ENCODE peak calls at places on chromosomes 2 and 18, in seven cellular contexts. One of them, this sample, is unnamed.

GRCh38 chr18:3059272-3059671 is 46.3 kb upstream of the LPIN2 start:
- DNase-seq in H9: no peak
- DNase-seq in neuronal stem cell: no peak
- DNase-seq in H1: no peak
- DNase-seq in trophoblast cell: no peak
- DNase-seq in IMR-90: no peak
- DNase-seq in mesenchymal stem cell: no peak
- DNase-seq in this sample: no peak

GRCh38 chr2:2573205-2573604 is 242.1 kb upstream of the MYT1L start:
- DNase-seq in trophoblast cell: no peak
- DNase-seq in IMR-90: no peak
- DNase-seq in H1: no peak
- DNase-seq in neuronal stem cell: no peak
- DNase-seq in mesenchymal stem cell: no peak
- DNase-seq in H9: no peak
- DNase-seq in this sample: no peak

GRCh38 chr2:173058673-173059072 is 17.0 kb upstream of the MAP3K20 start:
- DNase-seq in H9: no peak
- DNase-seq in trophoblast cell: no peak
- DNase-seq in IMR-90: no peak
- DNase-seq in neuronal stem cell: no peak
- DNase-seq in mesenchymal stem cell: no peak
- DNase-seq in H1: no peak
- DNase-seq in this sample: peak; percentile 62

GRCh38 chr2:19933351-19933981 is 31.7 kb upstream of the TTC32 start:
- DNase-seq in H1: no peak
- DNase-seq in neuronal stem cell: no peak
- DNase-seq in trophoblast cell: peak; percentile 80
- DNase-seq in IMR-90: peak; percentile 64
- DNase-seq in mesenchymal stem cell: peak; percentile 27
- DNase-seq in H9: no peak
- DNase-seq in this sample: no peak

GRCh38 chr2:100383954-100384353 is 33.5 kb downstream of the CHST10 start:
- DNase-seq in neuronal stem cell: no peak
- DNase-seq in trophoblast cell: no peak
- DNase-seq in IMR-90: no peak
- DNase-seq in mesenchymal stem cell: no peak
- DNase-seq in H1: no peak
- DNase-seq in H9: no peak
- DNase-seq in this sample: no peak

GRCh38 chr18:30908381-30908780 is 134.2 kb downstream of the DSC3 start:
- DNase-seq in trophoblast cell: peak; percentile 21
- DNase-seq in neuronal stem cell: no peak
- DNase-seq in mesenchymal stem cell: peak; percentile 17
- DNase-seq in H9: no peak
- DNase-seq in H1: no peak
- DNase-seq in IMR-90: no peak
- DNase-seq in this sample: no peak

GRCh38 chr18:3217930-3218647 is 1.7 kb downstream of the MYOM1 start:
- DNase-seq in neuronal stem cell: no peak
- DNase-seq in H9: no peak
- DNase-seq in IMR-90: no peak
- DNase-seq in mesenchymal stem cell: peak; percentile 12
- DNase-seq in H1: no peak
- DNase-seq in trophoblast cell: no peak
- DNase-seq in this sample: peak; percentile 84

GRCh38 chr2:226909836-226910235 is 74.0 kb downstream of the RHBDD1 start:
- DNase-seq in trophoblast cell: no peak
- DNase-seq in mesenchymal stem cell: no peak
- DNase-seq in IMR-90: no peak
- DNase-seq in H9: no peak
- DNase-seq in H1: no peak
- DNase-seq in neuronal stem cell: no peak
- DNase-seq in this sample: no peak

GRCh38 chr2:109351164-109351756 is 222.3 kb downstream of the SH3RF3 start:
- DNase-seq in IMR-90: peak; percentile 87
- DNase-seq in neuronal stem cell: no peak
- DNase-seq in H9: no peak
- DNase-seq in H1: no peak
- DNase-seq in mesenchymal stem cell: peak; percentile 67
- DNase-seq in trophoblast cell: no peak
- DNase-seq in this sample: no peak

GRCh38 chr2:136116111-136116812 is 1.7 kb downstream of the CXCR4 start:
- DNase-seq in IMR-90: no peak
- DNase-seq in trophoblast cell: peak; percentile 43
- DNase-seq in neuronal stem cell: peak; percentile 39
- DNase-seq in H9: no peak
- DNase-seq in mesenchymal stem cell: no peak
- DNase-seq in H1: no peak
- DNase-seq in this sample: peak; percentile 73

GRCh38 chr2:207110730-207111129 is 55.0 kb downstream of the KLF7 start:
- DNase-seq in trophoblast cell: no peak
- DNase-seq in IMR-90: no peak
- DNase-seq in neuronal stem cell: no peak
- DNase-seq in mesenchymal stem cell: no peak
- DNase-seq in H9: no peak
- DNase-seq in H1: no peak
- DNase-seq in this sample: no peak

GRCh38 chr2:199659207-199659606 is 191.8 kb downstream of the FTCDNL1 start:
- DNase-seq in H9: peak; percentile 83
- DNase-seq in mesenchymal stem cell: peak; percentile 35
- DNase-seq in neuronal stem cell: peak; percentile 48
- DNase-seq in trophoblast cell: peak; percentile 6
- DNase-seq in IMR-90: peak; percentile 3
- DNase-seq in H1: peak; percentile 38
- DNase-seq in this sample: peak; percentile 84

GRCh38 chr2:214713080-214713830 is 96.2 kb downstream of the BARD1 start:
- DNase-seq in mesenchymal stem cell: no peak
- DNase-seq in IMR-90: no peak
- DNase-seq in neuronal stem cell: no peak
- DNase-seq in H9: no peak
- DNase-seq in H1: no peak
- DNase-seq in trophoblast cell: no peak
- DNase-seq in this sample: no peak

GRCh38 chr2:41998789-41999470 is 48.9 kb upstream of the PKDCC start:
- DNase-seq in H1: no peak
- DNase-seq in neuronal stem cell: no peak
- DNase-seq in trophoblast cell: no peak
- DNase-seq in mesenchymal stem cell: no peak
- DNase-seq in IMR-90: no peak
- DNase-seq in H9: no peak
- DNase-seq in this sample: no peak

GRCh38 chr18:10431680-10432079 is 22.8 kb upstream of the APCDD1 start:
- DNase-seq in H1: no peak
- DNase-seq in mesenchymal stem cell: no peak
- DNase-seq in H9: no peak
- DNase-seq in trophoblast cell: no peak
- DNase-seq in IMR-90: no peak
- DNase-seq in neuronal stem cell: no peak
- DNase-seq in this sample: no peak

GRCh38 chr18:1483386-1483785 is 578.7 kb downstream of the ADCYAP1 start:
- DNase-seq in mesenchymal stem cell: no peak
- DNase-seq in IMR-90: no peak
- DNase-seq in H9: no peak
- DNase-seq in neuronal stem cell: no peak
- DNase-seq in H1: no peak
- DNase-seq in trophoblast cell: no peak
- DNase-seq in this sample: no peak

GRCh38 chr2:112003585-112003984 is 51.5 kb upstream of the TMEM87B start:
- DNase-seq in H9: no peak
- DNase-seq in H1: no peak
- DNase-seq in neuronal stem cell: no peak
- DNase-seq in mesenchymal stem cell: no peak
- DNase-seq in trophoblast cell: no peak
- DNase-seq in IMR-90: no peak
- DNase-seq in this sample: no peak

GRCh38 chr18:49094979-49095632 is 144.3 kb upstream of the SMAD7 start:
- DNase-seq in H9: no peak
- DNase-seq in H1: no peak
- DNase-seq in neuronal stem cell: no peak
- DNase-seq in IMR-90: peak; percentile 92
- DNase-seq in mesenchymal stem cell: peak; percentile 82
- DNase-seq in trophoblast cell: no peak
- DNase-seq in this sample: no peak

GRCh38 chr2:163551974-163552373 is 183.8 kb downstream of the FIGN start:
- DNase-seq in trophoblast cell: no peak
- DNase-seq in neuronal stem cell: no peak
- DNase-seq in H1: no peak
- DNase-seq in H9: no peak
- DNase-seq in mesenchymal stem cell: peak; percentile 27
- DNase-seq in IMR-90: no peak
- DNase-seq in this sample: no peak

GRCh38 chr18:49243391-49243790 is 217.1 kb downstream of the DYM start:
- DNase-seq in H1: no peak
- DNase-seq in mesenchymal stem cell: no peak
- DNase-seq in H9: no peak
- DNase-seq in trophoblast cell: peak; percentile 79
- DNase-seq in neuronal stem cell: no peak
- DNase-seq in IMR-90: no peak
- DNase-seq in this sample: peak; percentile 37

GRCh38 chr18:11544060-11544633 is 65.2 kb upstream of the SLC35G4 start:
- DNase-seq in neuronal stem cell: no peak
- DNase-seq in H9: no peak
- DNase-seq in H1: no peak
- DNase-seq in trophoblast cell: no peak
- DNase-seq in mesenchymal stem cell: no peak
- DNase-seq in IMR-90: no peak
- DNase-seq in this sample: no peak

GRCh38 chr2:10357770-10358169 is 55.1 kb downstream of the HPCAL1 start:
- DNase-seq in trophoblast cell: no peak
- DNase-seq in neuronal stem cell: no peak
- DNase-seq in mesenchymal stem cell: no peak
- DNase-seq in IMR-90: no peak
- DNase-seq in H1: no peak
- DNase-seq in H9: no peak
- DNase-seq in this sample: no peak

GRCh38 chr18:70216788-70217187 is 11.3 kb upstream of the RTTN start:
- DNase-seq in neuronal stem cell: no peak
- DNase-seq in IMR-90: peak; percentile 69
- DNase-seq in H9: no peak
- DNase-seq in trophoblast cell: no peak
- DNase-seq in mesenchymal stem cell: no peak
- DNase-seq in H1: no peak
- DNase-seq in this sample: no peak

GRCh38 chr2:241858206-241859016 is at the start of gene PDCD1:
- DNase-seq in IMR-90: no peak
- DNase-seq in trophoblast cell: no peak
- DNase-seq in mesenchymal stem cell: no peak
- DNase-seq in H9: peak; percentile 73
- DNase-seq in neuronal stem cell: no peak
- DNase-seq in H1: no peak
- DNase-seq in this sample: peak; percentile 59

GRCh38 chr2:149716687-149717086 is 129.1 kb upstream of the MMADHC start:
- DNase-seq in IMR-90: no peak
- DNase-seq in H1: peak; percentile 23
- DNase-seq in H9: no peak
- DNase-seq in trophoblast cell: peak; percentile 7
- DNase-seq in mesenchymal stem cell: no peak
- DNase-seq in neuronal stem cell: peak; percentile 11
- DNase-seq in this sample: peak; percentile 89

GRCh38 chr2:72127401-72128058 is 20.1 kb downstream of the CYP26B1 start:
- DNase-seq in trophoblast cell: no peak
- DNase-seq in mesenchymal stem cell: no peak
- DNase-seq in H9: peak; percentile 23
- DNase-seq in neuronal stem cell: no peak
- DNase-seq in H1: no peak
- DNase-seq in IMR-90: no peak
- DNase-seq in this sample: no peak

GRCh38 chr2:72126186-72127100 is 21.2 kb downstream of the CYP26B1 start:
- DNase-seq in IMR-90: no peak
- DNase-seq in trophoblast cell: no peak
- DNase-seq in neuronal stem cell: no peak
- DNase-seq in H1: no peak
- DNase-seq in mesenchymal stem cell: no peak
- DNase-seq in H9: peak; percentile 20
- DNase-seq in this sample: no peak

GRCh38 chr2:72128059-72128842 is 19.4 kb downstream of the CYP26B1 start:
- DNase-seq in neuronal stem cell: no peak
- DNase-seq in trophoblast cell: no peak
- DNase-seq in H9: no peak
- DNase-seq in IMR-90: no peak
- DNase-seq in H1: no peak
- DNase-seq in mesenchymal stem cell: no peak
- DNase-seq in this sample: no peak

GRCh38 chr2:72128843-72129227 is 18.8 kb downstream of the CYP26B1 start:
- DNase-seq in H1: no peak
- DNase-seq in trophoblast cell: peak; percentile 60
- DNase-seq in mesenchymal stem cell: no peak
- DNase-seq in neuronal stem cell: no peak
- DNase-seq in H9: peak; percentile 38
- DNase-seq in IMR-90: no peak
- DNase-seq in this sample: no peak

GRCh38 chr2:72124391-72124790 is 23.3 kb downstream of the CYP26B1 start:
- DNase-seq in IMR-90: no peak
- DNase-seq in H1: no peak
- DNase-seq in mesenchymal stem cell: no peak
- DNase-seq in H9: no peak
- DNase-seq in neuronal stem cell: no peak
- DNase-seq in trophoblast cell: peak; percentile 51
- DNase-seq in this sample: no peak
- H3K23ac ChIP-seq in IMR-90: no peak overlapping the region
- H3K23ac ChIP-seq in H1: no peak overlapping the region
- H3K23ac ChIP-seq in mesenchymal stem cell: no peak overlapping the region
- H3K23ac ChIP-seq in H9: no peak overlapping the region
- H3K23ac ChIP-seq in neuronal stem cell: no peak overlapping the region
- H3K23ac ChIP-seq in trophoblast cell: no peak overlapping the region
- H3K23ac ChIP-seq in this sample: no peak overlapping the region

GRCh38 chr2:235024951-235025773 is 73.3 kb downstream of the SH3BP4 start:
- DNase-seq in H1: no peak
- DNase-seq in mesenchymal stem cell: no peak
- DNase-seq in H9: no peak
- DNase-seq in IMR-90: no peak
- DNase-seq in neuronal stem cell: no peak
- DNase-seq in trophoblast cell: no peak
- DNase-seq in this sample: no peak
- H3K4me1 ChIP-seq in H1: peaks cover 8% of the 10 kb centered on the region
- H3K4me1 ChIP-seq in mesenchymal stem cell: peaks cover 66% of the 10 kb centered on the region
- H3K4me1 ChIP-seq in H9: peaks cover 4% of the 10 kb centered on the region
- H3K4me1 ChIP-seq in IMR-90: peaks cover 67% of the 10 kb centered on the region
- H3K4me1 ChIP-seq in neuronal stem cell: no peaks in the 10 kb centered on the region
- H3K4me1 ChIP-seq in trophoblast cell: peaks cover 22% of the 10 kb centered on the region
- H3K4me1 ChIP-seq in this sample: peaks cover 3% of the 10 kb centered on the region

GRCh38 chr18:55588001-55588875 is at the start of gene TCF4:
- DNase-seq in mesenchymal stem cell: peak; percentile 73
- DNase-seq in H1: no peak
- DNase-seq in H9: peak; percentile 73
- DNase-seq in IMR-90: peak; percentile 52
- DNase-seq in trophoblast cell: peak; percentile 23
- DNase-seq in neuronal stem cell: peak; percentile 67
- DNase-seq in this sample: peak; percentile 90
- H3K23ac ChIP-seq in mesenchymal stem cell: no peak within 1 kb of the TSS
- H3K23ac ChIP-seq in H1: no peak within 1 kb of the TSS
- H3K23ac ChIP-seq in H9: no peak within 1 kb of the TSS
- H3K23ac ChIP-seq in IMR-90: peak within 1 kb of the TSS; percentile 99
- H3K23ac ChIP-seq in trophoblast cell: no peak within 1 kb of the TSS
- H3K23ac ChIP-seq in neuronal stem cell: no peak within 1 kb of the TSS
- H3K23ac ChIP-seq in this sample: no peak within 1 kb of the TSS

DNA sequence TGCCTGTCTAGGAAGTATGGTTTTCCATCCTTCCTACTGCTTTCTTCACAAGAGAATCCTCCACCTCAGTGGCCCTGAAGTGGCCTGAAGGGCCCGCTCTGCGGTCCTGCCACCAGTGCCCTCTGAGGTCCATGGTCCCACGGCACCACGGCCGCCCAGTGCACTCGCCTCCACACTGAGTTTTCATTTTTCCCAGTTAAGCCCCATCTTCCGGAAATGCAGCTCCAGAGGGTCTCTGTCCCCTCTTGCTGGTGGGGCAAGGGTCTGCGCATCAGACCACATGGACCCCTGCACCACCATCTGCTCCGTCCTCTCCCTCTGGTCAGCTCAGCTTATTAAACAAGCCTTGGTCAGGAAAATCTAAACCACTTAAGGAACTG is 4.0 kb downstream of the DUSP28 start:
- DNase-seq in H9: peak; percentile 14
- DNase-seq in IMR-90: no peak
- DNase-seq in mesenchymal stem cell: no peak
- DNase-seq in trophoblast cell: no peak
- DNase-seq in neuronal stem cell: no peak
- DNase-seq in H1: no peak
- DNase-seq in this sample: no peak
- H3K4me1 ChIP-seq in H9: peaks cover under 1% of the 10 kb centered on the region
- H3K4me1 ChIP-seq in IMR-90: peaks cover 34% of the 10 kb centered on the region
- H3K4me1 ChIP-seq in mesenchymal stem cell: peaks cover 37% of the 10 kb centered on the region
- H3K4me1 ChIP-seq in trophoblast cell: peaks cover 23% of the 10 kb centered on the region
- H3K4me1 ChIP-seq in neuronal stem cell: peaks cover 27% of the 10 kb centered on the region
- H3K4me1 ChIP-seq in H1: peaks cover 27% of the 10 kb centered on the region
- H3K4me1 ChIP-seq in this sample: peaks cover 5% of the 10 kb centered on the region